ENCODE peak calls at places on chromosomes 7 and 10, in six cellular contexts. Y, K, X, A, E and N are unnamed samples.

GRCh38 chr7:91228327-91228726 is 35.9 kb upstream of the FZD1 start:
- DNase-seq in Y (no peak), K (no peak), X (no peak), A (peak), E (no peak), N (no peak)

GRCh38 chr7:155751409-155751808 is 60.9 kb downstream of the SHH start:
- DNase-seq in Y (no peak), K (no peak), X (no peak), A (no peak), E (no peak), N (no peak)

GRCh38 chr7:5423844-5424688 is 432 bp upstream of the TNRC18 start:
- DNase-seq in Y (peak), K (peak), X (peak), A (peak), E (peak), N (peak)

GRCh38 chr7:30988346-30989005 is 24.7 kb downstream of the GHRHR start:
- DNase-seq in Y (peak), K (peak), X (no peak), A (no peak), E (no peak), N (no peak)

GRCh38 chr10:23742368-23742767 is 303.5 kb downstream of the OTUD1 start:
- DNase-seq in Y (no peak), K (no peak), X (no peak), A (no peak), E (no peak), N (no peak)

GRCh38 chr7:94396606-94397005 is 1.9 kb downstream of the COL1A2 start:
- DNase-seq in Y (no peak), K (no peak), X (no peak), A (peak), E (no peak), N (no peak)

GRCh38 chr7:30941582-30942310 is 22.0 kb upstream of the GHRHR start:
- DNase-seq in Y (no peak), K (no peak), X (no peak), A (no peak), E (no peak), N (no peak)

GRCh38 chr10:35011771-35012191 is 78.4 kb downstream of the CUL2 start:
- DNase-seq in Y (no peak), K (no peak), X (no peak), A (no peak), E (no peak), N (no peak)

DNA sequence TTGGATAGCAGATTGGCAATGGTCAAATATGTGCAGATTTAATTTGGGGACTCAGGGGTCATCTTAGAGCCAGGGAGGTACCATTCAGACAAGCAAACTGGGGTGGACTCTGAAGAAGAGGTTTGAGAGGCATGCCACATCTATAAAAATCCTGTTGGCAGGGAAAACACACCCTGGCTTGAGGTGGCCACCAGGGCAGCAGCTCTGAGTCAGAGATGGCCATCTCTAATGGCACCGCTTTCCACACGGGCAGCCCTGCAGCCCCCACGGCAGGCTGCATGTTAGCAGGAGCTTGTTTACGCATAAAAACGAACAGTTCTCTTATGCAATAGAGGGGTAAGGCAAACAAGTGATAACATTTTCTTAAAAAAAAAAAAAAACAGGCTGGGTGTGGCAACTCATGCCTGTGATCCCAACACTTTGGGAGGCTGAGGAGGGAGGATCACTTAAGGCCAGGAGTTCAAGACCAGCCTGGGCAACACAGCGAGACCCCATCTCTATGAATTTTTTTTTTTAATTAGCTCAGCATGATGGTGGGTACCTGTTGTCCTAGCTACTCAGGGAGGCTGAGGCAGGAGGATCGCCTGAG is 14.9 kb downstream of the DLG5 start:
- DNase-seq in Y (no peak), K (peak), X (no peak), A (peak), E (no peak), N (no peak)
- TF ChIP-seq CTCF in Y (no peak), K (peak), X (no peak), A (no peak), E (peak), N (no peak)

DNA sequence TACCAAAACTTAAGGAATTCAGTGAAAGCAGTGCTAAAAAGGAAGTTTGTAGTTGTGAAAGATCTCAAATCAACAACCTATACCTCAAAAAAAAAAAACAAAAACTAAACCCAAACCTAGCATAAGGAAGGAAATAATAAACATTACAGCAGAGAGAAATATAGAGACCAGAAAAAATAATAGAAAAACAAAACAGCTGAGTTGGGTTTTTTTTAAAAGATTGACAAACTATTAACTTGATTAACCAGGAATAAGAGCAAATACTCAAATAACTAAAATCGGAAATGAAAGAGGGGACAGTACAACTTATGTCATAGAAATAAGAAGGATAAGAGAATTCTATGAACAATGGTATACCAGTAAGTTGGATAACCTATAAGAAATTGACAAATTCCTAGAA is 6.7 kb downstream of the ECD start:
- DNase-seq in Y (no peak), K (no peak), X (no peak), A (no peak), E (no peak), N (no peak)
- TF ChIP-seq CTCF in Y (no peak), K (no peak), X (no peak), A (no peak), E (no peak), N (no peak)

GRCh38 chr10:9315292-9315691 is 1260.8 kb downstream of the GATA3 start:
- DNase-seq in Y (no peak), K (no peak), X (no peak), A (no peak), E (no peak), N (no peak)

DNA sequence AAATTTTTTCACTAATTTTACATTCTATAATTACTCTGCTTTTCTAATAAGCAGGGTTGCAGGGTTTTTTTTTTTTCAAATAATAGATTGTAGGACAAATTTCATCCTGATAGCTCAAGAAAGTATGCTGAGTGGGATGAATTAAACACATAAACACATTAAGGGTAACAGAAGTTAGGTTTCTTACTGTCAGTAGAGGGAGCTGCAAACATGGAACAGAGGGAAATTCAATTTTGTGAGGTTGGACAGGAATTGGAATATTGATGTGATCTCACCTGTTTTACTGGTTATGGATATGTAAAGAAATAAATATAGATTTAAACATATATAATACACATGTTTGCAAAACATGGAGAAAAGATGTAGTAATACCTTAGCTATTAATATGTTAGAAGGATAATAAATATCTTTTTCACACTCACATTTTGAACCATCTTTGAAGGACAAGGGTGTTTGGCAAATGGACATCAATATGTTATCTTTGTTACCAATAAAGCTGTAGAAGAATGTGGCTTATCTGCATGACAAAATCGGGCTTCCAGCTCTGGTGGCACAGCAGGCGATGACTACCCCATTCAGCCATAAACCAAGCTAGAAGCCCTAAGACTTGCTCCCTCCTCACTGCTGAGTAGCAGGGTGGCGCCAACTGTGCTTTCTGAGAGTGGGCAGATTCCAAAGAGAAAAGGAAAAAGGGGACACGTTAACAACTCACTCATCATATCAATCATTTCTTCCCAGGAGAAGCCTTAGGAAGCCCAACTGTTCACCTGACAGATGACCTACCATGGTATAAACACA is 1257.4 kb downstream of the GATA3 start:
- DNase-seq in Y (no peak), K (no peak), X (no peak), A (no peak), E (no peak), N (no peak)
- TF ChIP-seq CTCF in Y (peak), K (no peak), X (peak), A (peak), E (peak), N (no peak)

GRCh38 chr10:124565565-124566221 is 104.1 kb downstream of the LHPP start:
- DNase-seq in Y (peak), K (no peak), X (peak), A (peak), E (no peak), N (no peak)
- TF ChIP-seq CTCF in Y (peak), K (peak), X (peak), A (no peak), E (no peak), N (no peak)

DNA sequence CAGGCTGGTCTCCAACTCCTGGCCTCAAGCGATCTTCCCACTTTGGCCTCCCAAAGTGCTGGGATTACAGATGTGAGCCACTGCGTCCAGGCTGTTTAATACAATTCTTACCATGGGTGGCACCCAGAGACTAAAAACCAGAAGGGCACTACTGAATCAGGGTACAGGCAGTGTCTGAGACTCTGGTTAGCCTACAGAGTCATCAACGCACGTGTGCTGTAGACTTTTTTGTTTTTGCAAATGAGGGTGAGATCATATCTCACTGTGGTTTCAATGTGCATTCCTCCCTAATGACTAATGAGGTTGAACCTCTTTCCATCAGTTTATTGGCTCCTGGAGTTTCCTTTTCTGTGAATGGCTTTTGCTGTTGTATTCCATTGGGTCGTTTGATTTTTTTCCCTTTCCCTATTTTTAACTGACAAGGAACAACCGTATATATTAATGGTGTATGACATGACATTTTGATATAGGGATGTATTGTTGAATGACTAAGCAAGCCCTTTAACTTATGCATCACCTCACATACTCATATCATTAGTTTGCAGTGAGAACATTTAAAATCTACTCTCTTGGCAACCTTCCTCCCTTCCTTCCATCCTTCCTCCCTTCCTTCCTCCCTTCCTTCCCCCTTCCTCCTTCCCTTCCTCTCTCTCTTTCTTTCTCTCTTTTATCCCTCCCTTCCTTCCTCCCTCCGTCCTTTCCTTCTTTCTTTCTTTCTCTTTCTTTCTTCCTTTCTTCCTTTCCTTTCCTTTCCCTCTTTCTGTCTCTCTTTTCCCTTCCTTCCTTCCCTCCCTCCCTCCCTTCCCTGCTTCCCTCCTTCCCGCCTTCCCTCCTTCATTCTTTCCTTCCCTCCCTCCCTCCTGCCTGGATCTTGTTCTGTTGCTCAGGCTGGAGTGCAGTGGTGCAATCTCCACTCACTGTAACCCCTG is 9.3 kb upstream of the TMEM270 start:
- DNase-seq in Y (no peak), K (peak), X (no peak), A (peak), E (peak), N (no peak)
- TF ChIP-seq CTCF in Y (no peak), K (no peak), X (no peak), A (no peak), E (no peak), N (no peak)

DNA sequence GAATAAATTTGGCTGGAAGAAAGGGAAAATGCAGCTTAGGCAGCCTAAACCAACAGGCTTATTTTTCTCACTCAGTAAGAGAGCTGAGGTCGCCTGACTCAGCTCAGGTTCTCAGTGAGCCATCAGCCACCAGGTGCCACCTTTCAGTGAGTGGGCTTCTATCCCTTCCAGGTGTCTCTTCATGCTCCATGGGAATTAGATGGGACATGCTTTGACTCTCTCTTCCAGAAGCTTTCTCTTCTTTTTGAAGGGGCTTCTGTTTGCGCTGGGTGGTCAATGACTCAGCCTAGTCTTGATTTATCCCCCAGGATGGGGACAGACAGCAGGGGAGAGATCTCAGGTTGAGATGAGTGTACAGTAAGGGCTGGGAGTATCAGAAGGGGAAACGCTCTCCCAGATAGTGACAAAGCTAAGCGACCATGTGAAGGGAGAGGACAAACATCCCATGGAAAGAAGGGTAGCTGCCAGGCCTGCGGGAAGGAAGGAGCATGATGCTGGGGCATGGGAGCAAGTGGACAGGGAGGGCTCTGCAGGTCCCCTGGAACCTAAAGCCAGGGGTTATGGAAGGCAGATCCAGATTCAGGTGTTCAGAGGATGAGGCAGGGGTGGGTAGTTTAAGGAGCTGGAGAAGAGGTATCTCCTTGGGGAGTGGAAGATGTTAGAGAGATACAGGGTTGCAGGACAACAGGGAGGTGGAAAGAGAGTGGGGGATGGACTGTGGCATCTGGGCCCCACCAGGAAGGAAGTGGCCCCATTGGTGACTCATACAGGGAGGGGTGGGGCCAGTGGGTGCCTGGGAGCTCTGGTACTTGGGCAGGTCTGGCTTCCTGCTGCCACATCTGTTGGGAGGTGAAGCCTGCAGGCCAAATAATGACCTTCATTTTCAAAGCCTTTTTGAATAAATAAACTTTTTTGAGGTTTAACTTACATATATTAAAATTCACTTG is 32.5 kb downstream of the OGDH start:
- DNase-seq in Y (no peak), K (peak), X (no peak), A (peak), E (peak), N (no peak)
- TF ChIP-seq CTCF in Y (no peak), K (no peak), X (no peak), A (no peak), E (no peak), N (no peak)

GRCh38 chr10:72200883-72201282 is 14.9 kb upstream of the ANAPC16 start:
- DNase-seq in Y (no peak), K (no peak), X (no peak), A (no peak), E (no peak), N (no peak)

DNA sequence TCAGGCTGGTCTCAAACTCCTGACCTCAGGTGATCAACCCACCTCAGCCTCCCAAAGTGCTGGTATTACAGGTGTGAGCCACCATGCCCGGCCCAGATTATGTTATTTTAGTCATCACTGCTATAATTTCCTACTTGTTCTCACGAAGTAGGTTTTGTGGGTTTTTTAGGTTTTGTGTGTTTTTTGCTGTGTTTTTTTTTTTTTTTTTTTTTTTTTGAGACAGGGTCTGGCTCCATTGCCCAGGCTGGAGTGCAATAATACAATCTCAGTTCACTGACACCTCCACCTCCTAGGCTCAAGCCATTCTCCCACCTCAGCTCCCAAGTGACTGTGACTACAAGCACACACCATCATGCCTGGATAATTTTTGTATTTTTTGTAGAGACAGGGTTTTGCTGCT is 20.9 kb upstream of the ANAPC16 start:
- DNase-seq in Y (no peak), K (no peak), X (no peak), A (no peak), E (no peak), N (no peak)
- TF ChIP-seq CTCF in Y (no peak), K (no peak), X (no peak), A (no peak), E (no peak), N (no peak)

DNA sequence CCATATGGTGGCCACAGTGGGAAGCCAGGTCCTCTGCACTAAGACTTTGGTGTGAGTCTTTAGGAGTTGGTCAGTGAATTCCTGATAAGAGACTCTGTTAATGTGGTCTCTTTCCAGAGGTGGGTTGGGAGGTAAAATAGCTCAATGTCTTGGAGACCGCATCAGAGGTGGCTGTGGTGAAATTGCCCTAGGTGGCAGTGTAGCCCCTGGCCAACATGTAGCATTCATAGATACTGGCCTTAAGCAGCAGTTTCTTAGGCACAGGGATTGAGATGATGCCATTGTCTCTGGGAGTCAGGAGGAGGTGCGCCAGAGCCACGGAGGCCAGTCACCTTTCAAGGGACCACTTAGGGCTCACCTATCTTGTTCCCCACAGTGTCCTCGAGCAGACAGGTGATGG is 202.8 kb downstream of the CREB5 start:
- DNase-seq in Y (peak), K (no peak), X (no peak), A (no peak), E (no peak), N (no peak)
- TF ChIP-seq CTCF in Y (peak), K (no peak), X (peak), A (no peak), E (no peak), N (no peak)

GRCh38 chr10:55497893-55498499 is 697.0 kb upstream of the PCDH15 start:
- DNase-seq in Y (no peak), K (no peak), X (no peak), A (no peak), E (no peak), N (no peak)

GRCh38 chr10:55495555-55495954 is 694.5 kb upstream of the PCDH15 start:
- DNase-seq in Y (no peak), K (no peak), X (no peak), A (no peak), E (no peak), N (no peak)

DNA sequence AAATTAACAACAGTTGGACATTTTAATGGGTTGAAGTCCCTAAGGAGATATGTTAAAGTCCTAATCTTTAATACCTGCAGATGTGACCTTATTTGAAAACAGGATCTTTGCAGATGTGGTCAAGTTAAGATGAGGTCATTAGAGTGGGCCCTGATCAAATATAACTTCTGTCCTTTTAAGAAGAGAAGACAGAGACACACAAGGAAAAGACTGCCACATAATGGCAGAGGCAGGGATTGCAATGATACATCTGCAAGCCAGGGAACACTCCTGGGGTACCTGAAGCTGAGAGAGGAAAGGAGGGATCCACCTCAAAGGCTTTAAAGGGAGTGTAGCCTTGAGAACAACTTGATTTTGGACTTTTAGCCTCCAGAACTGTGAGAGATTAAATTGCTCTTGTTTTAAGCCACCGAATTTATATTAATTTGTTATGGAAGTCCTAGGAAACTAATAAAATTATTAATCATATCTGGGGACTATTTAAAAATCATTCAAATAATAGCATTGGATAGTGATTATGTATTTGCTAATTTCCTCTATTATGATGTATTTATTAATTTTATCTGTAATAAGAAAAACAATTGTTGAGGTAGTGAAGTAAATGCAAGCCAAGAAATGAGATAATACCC is 700.0 kb upstream of the PCDH15 start:
- DNase-seq in Y (peak), K (peak), X (peak), A (peak), E (no peak), N (no peak)
- TF ChIP-seq CTCF in Y (peak), K (peak), X (peak), A (no peak), E (peak), N (no peak)